ENCODE peak calls at places on chromosomes 3 and 15, in seven cellular contexts. T, F, N, J, W, I and E are unnamed samples.
A peak's percentile ranks its signal among the peaks of the same experiment; 100 is the strongest.

GRCh38 chr15:73899197-73900128 is 26.1 kb downstream of the TBC1D21 start:
- DNase-seq in T (no peak), F (no peak), I (no peak), W (no peak), J (no peak), N (no peak), E (no peak)

GRCh38 chr3:63918321-63918720 is 6.1 kb upstream of the SCAANT1 start:
- DNase-seq in F (no peak), T (no peak), N (no peak), I (no peak), J (no peak), W (no peak), E (no peak)

GRCh38 chr3:82954486-82954885 is 1193.0 kb upstream of the GBE1 start:
- DNase-seq in I (no peak), T (no peak), W (no peak), J (no peak), F (no peak), N (no peak), E (no peak)

GRCh38 chr3:69161587-69162196 is 39.3 kb upstream of the LMOD3 start:
- DNase-seq in I (no peak), N (no peak), T (peak; percentile 32), F (no peak), J (peak; percentile 1), W (no peak), E (no peak)

GRCh38 chr3:54965746-54966145 is 37.9 kb upstream of the LRTM1 start:
- DNase-seq in F (no peak), W (no peak), N (no peak), T (no peak), I (no peak), J (no peak), E (no peak)

GRCh38 chr3:57594144-57594543 is 3.0 kb downstream of the ARF4 start:
- DNase-seq in F (no peak), J (no peak), W (no peak), N (no peak), T (no peak), I (no peak), E (no peak)

GRCh38 chr3:185216587-185216918 is 37.3 kb downstream of the EHHADH start:
- DNase-seq in N (no peak), W (no peak), I (no peak), T (no peak), J (no peak), F (peak; percentile 25), E (no peak)

GRCh38 chr3:110583373-110583935 is 488.2 kb upstream of the NECTIN3 start:
- DNase-seq in T (no peak), N (no peak), I (no peak), W (no peak), F (no peak), J (no peak), E (no peak)

GRCh38 chr15:77026501-77027110 is 31.7 kb downstream of the PSTPIP1 start:
- DNase-seq in J (no peak), I (peak; percentile 49), T (no peak), N (no peak), F (peak; percentile 19), W (no peak), E (peak; percentile 14)

GRCh38 chr3:151047636-151048035 is 37.8 kb upstream of the MED12L start:
- DNase-seq in F (no peak), W (no peak), T (peak; percentile 40), I (no peak), N (no peak), J (no peak), E (no peak)

GRCh38 chr3:57025237-57025636 is 35.2 kb upstream of the SPATA12 start:
- DNase-seq in W (no peak), I (no peak), N (no peak), J (no peak), T (no peak), F (no peak), E (no peak)

GRCh38 chr3:197068077-197068476 is 38.5 kb upstream of the MELTF start:
- DNase-seq in F (no peak), W (no peak), I (no peak), T (no peak), N (no peak), J (no peak), E (no peak)

GRCh38 chr3:188176884-188177283 is 22.9 kb downstream of the LPP start:
- DNase-seq in N (no peak), T (no peak), W (no peak), I (no peak), F (no peak), J (no peak), E (no peak)

GRCh38 chr3:52689151-52689550 is 3.3 kb downstream of the GNL3 start:
- DNase-seq in T (no peak), J (no peak), W (no peak), N (no peak), I (no peak), F (no peak), E (no peak)

GRCh38 chr3:52690560-52690959 is 4.7 kb downstream of the GNL3 start:
- DNase-seq in F (no peak), W (no peak), J (no peak), T (no peak), N (no peak), I (no peak), E (no peak)

GRCh38 chr3:52685285-52685704 is 418 bp downstream of the PBRM1 start:
- DNase-seq in I (peak; percentile 91), F (peak; percentile 88), J (peak; percentile 81), T (peak; percentile 64), W (peak; percentile 76), N (peak; percentile 71), E (peak; percentile 90)

GRCh38 chr3:52685705-52686691 is at the start of the genes GNL3 and PBRM1:
- DNase-seq in I (peak; percentile 98), T (peak; percentile 93), F (peak; percentile 96), J (peak; percentile 89), N (peak; percentile 91), W (peak; percentile 93), E (peak; percentile 96)

DNA sequence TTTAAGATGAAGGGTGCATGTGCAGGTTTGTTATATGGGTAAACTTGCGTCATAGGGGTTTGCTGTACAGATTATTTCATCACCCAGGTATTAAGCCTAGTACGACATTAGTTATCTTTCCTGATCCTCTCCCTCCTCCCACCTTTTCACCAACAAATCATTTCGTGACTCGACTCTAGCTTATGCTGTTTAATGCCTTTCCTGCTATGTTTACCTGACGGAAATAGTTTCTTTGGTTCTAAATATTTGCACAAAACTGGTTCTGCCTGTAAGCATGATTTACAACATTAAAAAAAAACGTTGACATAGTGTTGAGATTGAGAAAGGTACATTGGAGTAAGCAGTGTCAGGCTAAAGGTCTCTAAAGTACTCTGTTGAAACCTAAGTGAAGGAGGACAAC is 2.4 kb downstream of the GNL3 start:
- DNase-seq in I (no peak), N (no peak), J (no peak), W (no peak), F (no peak), T (no peak), E (no peak)
- H3K4me1 ChIP-seq in I (peaks cover 28% of the 10 kb centered on the region), N (peaks cover 4% of the 10 kb centered on the region), J (no peaks in the 10 kb centered on the region), W (no peaks in the 10 kb centered on the region), F (peaks cover 42% of the 10 kb centered on the region), T (peaks cover 12% of the 10 kb centered on the region), E (no peaks in the 10 kb centered on the region)

DNA sequence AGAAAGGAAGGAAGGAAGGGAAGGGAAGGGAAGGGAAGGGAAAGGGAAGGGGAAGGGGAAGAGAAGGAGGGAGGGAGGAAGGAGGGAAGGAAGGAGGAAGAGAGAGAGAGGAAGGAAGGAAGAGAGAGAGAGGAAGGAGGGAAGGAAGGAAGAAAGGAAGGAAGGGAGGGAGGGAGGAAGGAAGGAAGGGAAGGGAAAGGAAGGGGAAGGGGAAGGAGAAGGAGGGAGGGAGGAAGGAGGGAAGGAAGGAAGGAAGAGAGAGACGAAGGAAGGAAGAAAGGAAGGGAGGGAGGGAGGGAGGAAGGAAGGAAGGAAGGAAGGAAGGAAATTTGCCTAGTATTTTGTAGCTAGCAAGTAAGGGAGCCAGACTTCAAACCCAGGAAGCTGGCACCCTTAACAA is 583.9 kb downstream of the RBMS3 start:
- DNase-seq in I (no peak), J (no peak), F (no peak), T (no peak), W (no peak), N (no peak), E (no peak)
- H3K4me3 ChIP-seq in I (no peak overlapping the region), J (no peak overlapping the region), F (no peak overlapping the region), T (no peak overlapping the region), W (no peak overlapping the region), N (no peak overlapping the region), E (no peak overlapping the region)

GRCh38 chr3:171123913-171124312 is 97.4 kb upstream of the SLC2A2 start:
- DNase-seq in F (no peak), T (no peak), W (no peak), I (no peak), N (no peak), J (no peak), E (no peak)

GRCh38 chr3:171129827-171130226 is 103.3 kb upstream of the SLC2A2 start:
- DNase-seq in I (no peak), N (no peak), F (no peak), W (no peak), T (peak; percentile 12), J (no peak), E (no peak)

GRCh38 chr3:171125010-171125409 is 98.5 kb upstream of the SLC2A2 start:
- DNase-seq in I (no peak), N (no peak), F (no peak), T (no peak), W (no peak), J (no peak), E (no peak)

GRCh38 chr3:171126478-171127214 is 100.1 kb upstream of the SLC2A2 start:
- DNase-seq in T (no peak), W (no peak), F (no peak), N (no peak), J (no peak), I (no peak), E (no peak)

DNA sequence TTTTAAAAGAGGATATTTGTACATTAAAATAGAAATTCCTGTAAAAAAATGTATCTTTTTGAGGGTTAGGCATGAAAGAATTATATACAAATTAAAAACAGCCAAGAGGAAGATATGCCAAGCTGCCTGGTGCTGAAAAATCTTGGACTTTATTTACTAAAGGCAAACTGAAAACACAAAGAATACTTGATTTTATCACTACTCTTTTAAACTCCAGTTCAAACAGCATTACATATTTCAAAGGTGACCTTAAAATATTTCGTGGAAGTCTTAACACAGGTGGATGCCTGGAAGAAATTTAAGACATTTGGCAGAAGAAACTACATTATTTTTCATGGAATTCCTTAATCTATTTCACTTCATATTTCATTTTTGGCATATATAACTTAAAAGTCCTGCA is 101.1 kb upstream of the SLC2A2 start:
- DNase-seq in J (no peak), T (no peak), I (no peak), N (no peak), F (no peak), W (no peak), E (no peak)
- H3K4me1 ChIP-seq in J (no peaks in the 10 kb centered on the region), T (no peaks in the 10 kb centered on the region), I (no peaks in the 10 kb centered on the region), N (no peaks in the 10 kb centered on the region), F (no peaks in the 10 kb centered on the region), W (no peaks in the 10 kb centered on the region), E (no peaks in the 10 kb centered on the region)

DNA sequence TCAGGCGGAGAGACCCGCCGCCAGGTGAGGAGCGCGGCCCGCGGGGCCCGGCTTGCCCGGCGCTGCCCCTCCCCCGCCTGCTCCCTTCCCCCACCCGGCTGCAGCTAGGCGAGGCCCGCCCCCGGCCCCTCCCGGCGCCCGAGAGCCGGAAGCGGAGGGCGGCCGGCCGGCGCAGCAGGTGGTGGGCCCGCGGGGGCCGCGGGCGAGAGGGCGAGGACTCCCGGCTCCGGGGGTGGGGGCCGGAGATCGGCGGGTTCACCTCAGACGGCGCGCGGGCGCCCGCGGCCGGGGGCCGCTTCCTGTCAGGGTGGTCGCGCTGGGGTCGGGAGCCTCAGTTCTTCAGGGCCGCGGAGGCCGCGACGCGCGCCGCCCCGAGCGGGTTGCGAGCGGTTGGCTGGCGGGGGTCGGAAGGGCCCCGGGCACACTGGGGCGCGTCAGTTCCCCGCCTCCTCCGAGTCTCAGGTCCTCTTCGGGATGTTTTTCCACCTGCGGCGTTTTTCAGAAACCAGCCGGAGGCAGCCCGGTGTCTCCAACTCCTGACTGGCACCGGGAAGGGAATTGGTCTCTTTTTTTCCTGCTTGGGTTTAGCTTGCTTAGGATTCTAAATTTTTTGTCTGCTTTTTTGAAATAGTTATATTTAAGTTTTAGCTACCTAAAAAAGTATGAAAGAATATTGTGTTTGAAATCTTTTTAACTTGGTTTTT is 462 bp downstream of the ZFAND6 start:
- DNase-seq in J (no peak), W (no peak), T (peak; percentile 74), N (peak; percentile 39), F (no peak), I (no peak), E (no peak)
- H3K4me3 ChIP-seq in J (peak overlapping the region; percentile 68), W (peak overlapping the region; percentile 97), T (peak overlapping the region; percentile 73), N (peak overlapping the region; percentile 87), F (peak overlapping the region; percentile 66), I (peak overlapping the region; percentile 81), E (peak overlapping the region; percentile 66)